ENCODE peak calls at places on chromosomes 12 and 14, in ten cellular contexts. Q is LoVo; T is GM12892; V is neuronal stem cell; K is activated CD8-positive, alpha-beta memory T cell treated with anti-CD3 and anti-CD28 coated beads for 48 hours; A is aorta; Y is neural progenitor cell; N is activated CD4-positive, alpha-beta T cell treated with anti-CD3 and anti-CD28 coated beads, Interleukin-2, amount 10 ng/mL, durations not matched to agents 7 days and 5 days; W is GM12864; M is RPMI7951. Z is an unnamed sample.

GRCh38 chr12:3249081-3249800 is 172.1 kb downstream of the TSPAN9 start:
- DNase-seq in N (no peak), Q (no peak), M (no peak), V (no peak), A (no peak), Y (no peak), T (no peak), W (no peak), K (no peak), Z (no peak)

GRCh38 chr12:23415180-23415579 is 534.3 kb downstream of the SOX5 start:
- DNase-seq in A (no peak), N (no peak), Q (no peak), W (no peak), T (no peak), K (no peak), M (no peak), Y (no peak), V (no peak), Z (no peak)

GRCh38 chr12:42482086-42482819 is 107.3 kb downstream of the PRICKLE1 start:
- DNase-seq in N (no peak), V (no peak), Q (no peak), A (peak), K (no peak), Y (peak), T (no peak), M (no peak), W (no peak), Z (peak)

GRCh38 chr12:16325426-16325825 is 22.0 kb upstream of the MGST1 start:
- DNase-seq in T (no peak), K (no peak), V (no peak), Y (no peak), A (no peak), N (no peak), W (no peak), M (no peak), Q (no peak), Z (no peak)

GRCh38 chr12:120394483-120395367 is 25.8 kb upstream of the MSI1 start:
- DNase-seq in W (no peak), Q (no peak), M (no peak), A (peak), Y (peak), N (no peak), T (no peak), V (peak), K (no peak), Z (no peak)

GRCh38 chr12:3644103-3644502 is 108.8 kb downstream of the CRACR2A start:
- DNase-seq in M (no peak), T (no peak), Q (no peak), K (no peak), Y (no peak), N (no peak), A (no peak), W (no peak), V (no peak), Z (no peak)

GRCh38 chr14:68690106-68690960 is 102.5 kb downstream of the ZFP36L1 start:
- DNase-seq in Q (no peak), Y (peak), N (no peak), W (no peak), V (no peak), M (no peak), K (no peak), A (no peak), T (no peak), Z (no peak)

GRCh38 chr14:59482471-59483331 is 1.5 kb downstream of the L3HYPDH start:
- DNase-seq in N (no peak), T (no peak), V (no peak), Q (peak), A (no peak), W (no peak), Y (no peak), M (peak), K (no peak), Z (peak)

GRCh38 chr12:52280796-52281560 is 6.5 kb downstream of the KRT86 start:
- DNase-seq in M (peak), K (no peak), W (no peak), T (no peak), Q (peak), Y (no peak), V (no peak), A (peak), N (no peak), Z (peak)